ENCODE peak calls at places on chromosomes 4 and X, in eight cellular contexts. I, E, W, F, D, C, M and V are unnamed samples.

GRCh38 chr4:108946237-108946636 is 183.4 kb upstream of the ETNPPL start:
- DNase-seq in I (no peak), E (no peak), W (no peak), F (no peak), D (no peak), C (no peak), M (no peak), V (no peak)

GRCh38 chrX:64758047-64758446 is 218.2 kb downstream of the ZC4H2 start:
- DNase-seq in I (no peak), E (no peak), W (no peak), F (no peak), D (no peak), C (no peak), M (no peak), V (no peak)

GRCh38 chr4:145531193-145531592 is 49.5 kb downstream of the SMAD1 start:
- DNase-seq in I (peak; percentile 13), E (no peak), W (no peak), F (no peak), D (no peak), C (no peak), M (no peak), V (no peak)

GRCh38 chr4:177699365-177700213 is 257.4 kb upstream of the AGA start:
- DNase-seq in I (no peak), E (no peak), W (no peak), F (no peak), D (no peak), C (no peak), M (no peak), V (no peak)

GRCh38 chrX:57451426-57452020 is 140.3 kb upstream of the ZXDB start:
- DNase-seq in I (no peak), E (no peak), W (no peak), F (no peak), D (no peak), C (no peak), M (no peak), V (no peak)

GRCh38 chrX:21911481-21911880 is 29.0 kb upstream of the SMS start:
- DNase-seq in I (no peak), E (no peak), W (no peak), F (no peak), D (no peak), C (no peak), M (no peak), V (no peak)

GRCh38 chr4:121939690-121940089 is 12.2 kb downstream of the TRPC3 start:
- DNase-seq in I (no peak), E (peak; percentile 21), W (no peak), F (no peak), D (no peak), C (no peak), M (no peak), V (no peak)

GRCh38 chrX:21840199-21840557 is 761 bp downstream of the MBTPS2 start:
- DNase-seq in I (no peak), E (no peak), W (no peak), F (no peak), D (no peak), C (no peak), M (no peak), V (no peak)

GRCh38 chr4:147773261-147774184 is 41.6 kb downstream of the ARHGAP10 start:
- DNase-seq in I (no peak), E (no peak), W (no peak), F (no peak), D (no peak), C (no peak), M (no peak), V (no peak)

GRCh38 chr4:186765138-186765537 is 41.5 kb upstream of the FAT1 start:
- DNase-seq in I (peak; percentile 82), E (peak; percentile 39), W (peak; percentile 53), F (peak; percentile 58), D (no peak), C (peak; percentile 68), M (no peak), V (no peak)

GRCh38 chr4:88818650-88819470 is 121.2 kb upstream of the NAP1L5 start:
- DNase-seq in I (peak; percentile 71), E (peak; percentile 76), W (no peak), F (no peak), D (peak; percentile 57), C (peak; percentile 31), M (no peak), V (peak; percentile 64)

GRCh38 chrX:9928083-9928482 is 39.1 kb upstream of the CLDN34 start:
- DNase-seq in I (no peak), E (peak; percentile 91), W (no peak), F (no peak), D (no peak), C (no peak), M (no peak), V (no peak)

GRCh38 chr4:139144161-139144859 is 32.7 kb downstream of the ELF2 start:
- DNase-seq in I (peak; percentile 36), E (peak; percentile 82), W (peak; percentile 33), F (no peak), D (peak; percentile 57), C (no peak), M (no peak), V (no peak)

GRCh38 chr4:142128529-142128928 is 492.1 kb downstream of the IL15 start:
- DNase-seq in I (no peak), E (peak; percentile 7), W (no peak), F (no peak), D (no peak), C (no peak), M (no peak), V (no peak)

GRCh38 chr4:8594097-8595038 is 1.8 kb downstream of the CPZ start:
- DNase-seq in I (peak; percentile 47), E (peak; percentile 94), W (peak; percentile 49), F (peak; percentile 94), D (peak; percentile 58), C (peak; percentile 64), M (no peak), V (peak; percentile 55)

GRCh38 chrX:65697915-65698796 is 30.7 kb downstream of the MSN start:
- DNase-seq in I (peak; percentile 66), E (peak; percentile 15), W (no peak), F (peak; percentile 41), D (peak; percentile 37), C (no peak), M (no peak), V (no peak)

GRCh38 chrX:30085571-30085970 is 129.8 kb upstream of the MAGEB2 start:
- DNase-seq in I (no peak), E (no peak), W (no peak), F (no peak), D (no peak), C (no peak), M (no peak), V (no peak)

GRCh38 chr4:2930821-2931764 is 32.1 kb downstream of the NOP14 start:
- DNase-seq in I (peak; percentile 45), E (no peak), W (peak; percentile 73), F (no peak), D (peak; percentile 86), C (no peak), M (peak; percentile 78), V (peak; percentile 47)

GRCh38 chr4:75552452-75552851 is 3.4 kb upstream of the ODAPH start:
- DNase-seq in I (no peak), E (no peak), W (no peak), F (no peak), D (no peak), C (no peak), M (no peak), V (no peak)

GRCh38 chr4:75557696-75558095 is 1.8 kb downstream of the ODAPH start:
- DNase-seq in I (no peak), E (no peak), W (no peak), F (no peak), D (no peak), C (no peak), M (no peak), V (no peak)

GRCh38 chr4:75555294-75556164 is at the start of gene ODAPH:
- DNase-seq in I (peak; percentile 38), E (peak; percentile 15), W (no peak), F (no peak), D (no peak), C (no peak), M (no peak), V (no peak)
- H3K27ac ChIP-seq in I (no peak within 1 kb of the TSS), E (no peak within 1 kb of the TSS), W (no peak within 1 kb of the TSS), F (no peak within 1 kb of the TSS), D (no peak within 1 kb of the TSS), C (no peak within 1 kb of the TSS), M (no peak within 1 kb of the TSS), V (no peak within 1 kb of the TSS)

DNA sequence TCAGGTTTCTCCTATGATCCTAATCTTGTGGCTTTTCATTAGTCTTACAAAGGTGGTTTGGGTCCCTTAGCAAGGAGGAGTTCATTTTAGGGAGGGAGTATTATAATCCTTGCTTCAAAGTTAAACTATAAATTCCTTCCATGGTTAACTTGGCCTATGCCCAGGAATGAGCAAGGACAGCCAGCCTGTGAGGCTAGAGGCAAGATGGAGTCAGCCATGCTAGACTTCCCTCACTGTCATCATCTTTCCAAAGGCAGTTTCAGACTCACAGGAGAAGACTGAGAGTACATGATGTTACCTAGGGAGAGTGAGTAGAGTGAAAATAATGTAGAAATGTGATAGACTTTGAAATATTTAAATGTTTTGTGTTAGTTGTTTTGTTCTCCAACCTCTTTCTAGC is 192.3 kb downstream of the GPAT3 start:
- DNase-seq in I (no peak), E (no peak), W (no peak), F (no peak), D (no peak), C (no peak), M (no peak), V (no peak)
- TF ChIP-seq POLR2AphosphoS5 in I (no peak), E (no peak), W (no peak), F (no peak), D (no peak), C (no peak), M (no peak), V (no peak)

DNA sequence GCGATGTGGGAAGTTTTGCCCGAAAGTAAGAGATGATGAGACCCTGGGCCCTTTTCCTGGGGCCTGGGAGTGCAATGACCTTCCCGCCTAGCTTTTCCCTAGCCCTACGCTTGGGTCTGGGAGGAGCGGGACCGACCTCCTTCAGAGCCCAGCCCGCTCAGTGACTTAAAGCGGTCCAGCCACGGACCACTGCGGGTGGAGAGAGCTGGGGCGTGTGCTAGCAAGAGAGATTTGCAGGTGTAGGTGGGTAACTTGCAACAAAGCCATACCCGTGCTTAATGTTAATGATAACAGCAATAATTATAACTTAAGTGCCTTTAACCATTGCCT is 503 bp upstream of the PDE5A start:
- DNase-seq in I (no peak), E (no peak), W (no peak), F (no peak), D (no peak), C (no peak), M (no peak), V (no peak)
- H3K27ac ChIP-seq in I (peak overlapping the region; percentile 94), E (no peak overlapping the region), W (peak overlapping the region; percentile 93), F (no peak overlapping the region), D (peak overlapping the region; percentile 80), C (no peak overlapping the region), M (peak overlapping the region; percentile 71), V (peak overlapping the region; percentile 85)

DNA sequence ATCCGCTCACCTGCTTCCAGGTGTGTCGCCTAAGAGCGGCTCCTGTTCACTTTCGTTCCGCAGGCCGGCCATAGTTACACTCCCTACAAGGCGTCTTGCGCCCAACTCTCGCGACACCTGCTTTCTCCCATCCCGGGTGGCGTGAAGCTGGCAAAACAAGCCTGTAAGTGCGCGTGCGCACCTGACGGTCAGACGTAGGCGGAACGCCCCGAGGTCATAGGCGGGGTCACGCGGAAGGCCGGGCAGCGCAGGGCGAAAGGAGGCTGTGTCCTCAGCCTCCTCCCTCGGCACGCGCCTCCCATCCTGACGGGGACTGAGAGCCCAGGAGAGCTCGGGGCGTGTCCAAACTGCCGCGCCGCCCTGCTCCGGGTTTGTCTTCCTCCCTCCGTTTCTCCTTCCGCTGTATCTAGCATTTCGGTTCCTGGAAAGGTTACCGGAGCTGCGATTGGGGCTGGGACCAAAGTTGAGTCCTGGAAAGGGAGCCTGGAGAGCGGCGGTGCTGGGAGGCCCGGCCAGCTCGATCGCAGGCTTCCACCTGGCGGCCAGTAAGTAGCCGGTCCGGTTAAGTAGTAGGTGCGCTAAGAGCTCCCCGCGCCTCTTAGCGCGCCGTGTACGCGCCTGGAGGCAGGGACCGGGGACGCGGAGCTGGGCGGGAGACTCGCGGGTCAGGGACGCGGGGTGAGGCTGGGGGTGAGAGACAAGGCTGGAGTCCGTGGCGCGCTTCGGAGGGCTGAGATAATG is at the start of the genes ABHD18 and MFSD8:
- DNase-seq in I (peak; percentile 100), E (peak; percentile 100), W (peak; percentile 98), F (peak; percentile 92), D (peak; percentile 100), C (peak; percentile 99), M (peak; percentile 99), V (peak; percentile 99)
- TF ChIP-seq POLR2AphosphoS5 in I (peak; percentile 91), E (peak; percentile 90), W (peak; percentile 85), F (peak; percentile 73), D (peak; percentile 88), C (peak; percentile 85), M (peak; percentile 93), V (peak; percentile 99)